ENCODE peak calls at places on chromosomes 2 and 18, in six cellular contexts. M is adrenal gland, A is tibial artery, K is lung, S is gastrocnemius medialis, F is stomach. X is an unnamed sample. For H3K4me1, the result is how much of the 10 kb centered on the place peaks cover.

GRCh38 chr18:62522178-62522509 is 681 bp upstream of the ZCCHC2 start:
- DNase-seq in M (no peak), A (no peak), K (no peak), S (no peak), F (no peak), X (no peak)

GRCh38 chr2:234593636-234594035 is 96.8 kb upstream of the ARL4C start:
- DNase-seq in M (no peak), A (no peak), K (no peak), S (no peak), F (no peak), X (no peak)

GRCh38 chr18:34738173-34738894 is 28.2 kb downstream of the DTNA start:
- DNase-seq in M (peak), A (no peak), K (no peak), S (peak), F (no peak), X (peak)

GRCh38 chr2:149861034-149861433 is 273.5 kb upstream of the MMADHC start:
- DNase-seq in M (no peak), A (no peak), K (no peak), S (no peak), F (no peak), X (no peak)

GRCh38 chr2:70977605-70978205 is 725 bp upstream of the ANKRD53 start:
- DNase-seq in M (peak), A (peak), K (peak), S (peak), F (peak), X (no peak)

GRCh38 chr2:148900350-148900749 is 25.3 kb downstream of the KIF5C start:
- DNase-seq in M (no peak), A (no peak), K (no peak), S (no peak), F (no peak), X (no peak)

GRCh38 chr2:106113362-106113971 is 80.6 kb downstream of the UXS1 start:
- DNase-seq in M (no peak), A (no peak), K (no peak), S (no peak), F (peak), X (peak)

GRCh38 chr2:26587966-26588365 is 53.2 kb downstream of the CIB4 start:
- DNase-seq in M (no peak), A (peak), K (no peak), S (no peak), F (no peak), X (no peak)

GRCh38 chr2:127094509-127095366 is 12.2 kb downstream of the BIN1 start:
- DNase-seq in M (peak), A (peak), K (no peak), S (peak), F (peak), X (peak)

GRCh38 chr2:63696496-63696895 is 107.7 kb downstream of the MDH1 start:
- DNase-seq in M (no peak), A (no peak), K (no peak), S (no peak), F (no peak), X (no peak)

GRCh38 chr2:154439156-154439555 is 259.3 kb upstream of the KCNJ3 start:
- DNase-seq in M (no peak), A (no peak), K (no peak), S (no peak), F (no peak), X (no peak)

GRCh38 chr2:238945433-238946150 is 97.7 kb downstream of the TWIST2 start:
- DNase-seq in M (peak), A (peak), K (peak), S (peak), F (peak), X (no peak)

GRCh38 chr2:60505240-60505639 is 48.2 kb downstream of the BCL11A start:
- DNase-seq in M (no peak), A (no peak), K (no peak), S (no peak), F (no peak), X (no peak)

GRCh38 chr2:130288467-130289403 is 54.0 kb upstream of the IMP4 start:
- DNase-seq in M (no peak), A (no peak), K (no peak), S (no peak), F (no peak), X (no peak)

GRCh38 chr2:66576381-66577330 is 141.7 kb downstream of the MEIS1 start:
- DNase-seq in M (peak), A (no peak), K (peak), S (no peak), F (no peak), X (no peak)

GRCh38 chr2:69797836-69798465 is 31.5 kb upstream of the GMCL1 start:
- DNase-seq in M (no peak), A (no peak), K (no peak), S (no peak), F (no peak), X (no peak)

GRCh38 chr2:71603311-71603794 is 150.0 kb downstream of the DYSF start:
- DNase-seq in M (no peak), A (peak), K (no peak), S (peak), F (no peak), X (no peak)

GRCh38 chr2:58334414-58334813 is 93.3 kb upstream of the FANCL start:
- DNase-seq in M (no peak), A (no peak), K (no peak), S (no peak), F (no peak), X (no peak)

GRCh38 chr2:173051463-173051862 is 24.2 kb upstream of the MAP3K20 start:
- DNase-seq in M (no peak), A (no peak), K (no peak), S (no peak), F (no peak), X (no peak)
- H3K4me1 ChIP-seq in M (under half), A (under half), K (under half), S (under half), F (under half), X (half or more)

GRCh38 chr2:158993721-158994587 is 25.5 kb downstream of the TANC1 start:
- DNase-seq in M (no peak), A (no peak), K (no peak), S (no peak), F (no peak), X (no peak)
- TF ChIP-seq CTCF in M (no peak), A (no peak), K (no peak), S (no peak), F (no peak), X (no peak)

GRCh38 chr2:47307066-47307465 is 95.9 kb upstream of the MSH2 start:
- DNase-seq in M (no peak), A (no peak), K (no peak), S (no peak), F (no peak), X (no peak)

GRCh38 chr2:47302308-47302707 is 100.6 kb upstream of the MSH2 start:
- DNase-seq in M (no peak), A (no peak), K (no peak), S (peak), F (no peak), X (no peak)

GRCh38 chr2:47301731-47302130 is 101.2 kb upstream of the MSH2 start:
- DNase-seq in M (no peak), A (no peak), K (no peak), S (peak), F (no peak), X (no peak)

GRCh38 chr2:47303341-47304148 is 99.4 kb upstream of the MSH2 start:
- DNase-seq in M (no peak), A (no peak), K (no peak), S (no peak), F (no peak), X (no peak)

GRCh38 chr2:47304654-47305053 is 98.3 kb upstream of the MSH2 start:
- DNase-seq in M (no peak), A (no peak), K (no peak), S (no peak), F (no peak), X (no peak)
- H3K4me3 ChIP-seq in M (no peak), A (no peak), K (no peak), S (no peak), F (no peak), X (no peak)

GRCh38 chr2:109560265-109560664 is 53.5 kb downstream of the SEPTIN10 start:
- DNase-seq in M (peak), A (no peak), K (no peak), S (no peak), F (no peak), X (no peak)
- H3K4me1 ChIP-seq in M (under half), A (under half), K (under half), S (under half), F (under half), X (under half)

X was measured in Caco-2.